ENCODE peak calls at places on chromosome 1, in nine cellular contexts. One of them, this sample, is unnamed.

GRCh38 chr1:226429051-226429461 is 21.2 kb upstream of the PARP1 start:
- DNase-seq in mammary epithelial cell: no peak
- DNase-seq in heart right ventricle: no peak
- DNase-seq in cardiac fibroblast: no peak
- DNase-seq in kidney: no peak
- DNase-seq in skeletal muscle cell: no peak
- DNase-seq in aorta: no peak
- DNase-seq in MM.1S: no peak
- DNase-seq in left ventricle myocardium inferior: no peak
- DNase-seq in this sample: peak; percentile 57

GRCh38 chr1:28374297-28374696 is 4.8 kb downstream of the PHACTR4 start:
- DNase-seq in mammary epithelial cell: peak; percentile 82
- DNase-seq in heart right ventricle: no peak
- DNase-seq in cardiac fibroblast: peak; percentile 62
- DNase-seq in kidney: no peak
- DNase-seq in skeletal muscle cell: no peak
- DNase-seq in aorta: no peak
- DNase-seq in MM.1S: no peak
- DNase-seq in left ventricle myocardium inferior: no peak
- DNase-seq in this sample: no peak

GRCh38 chr1:6497215-6497866 is 5.9 kb upstream of the PLEKHG5 start:
- DNase-seq in mammary epithelial cell: peak; percentile 63
- DNase-seq in heart right ventricle: peak; percentile 65
- DNase-seq in cardiac fibroblast: peak; percentile 40
- DNase-seq in kidney: peak; percentile 87
- DNase-seq in skeletal muscle cell: no peak
- DNase-seq in aorta: peak; percentile 78
- DNase-seq in MM.1S: peak; percentile 26
- DNase-seq in left ventricle myocardium inferior: peak; percentile 68
- DNase-seq in this sample: peak; percentile 30

GRCh38 chr1:99306056-99306455 is 41.8 kb downstream of the PLPPR4 start:
- DNase-seq in mammary epithelial cell: no peak
- DNase-seq in heart right ventricle: no peak
- DNase-seq in cardiac fibroblast: no peak
- DNase-seq in kidney: peak; percentile 29
- DNase-seq in skeletal muscle cell: no peak
- DNase-seq in aorta: no peak
- DNase-seq in MM.1S: no peak
- DNase-seq in left ventricle myocardium inferior: no peak
- DNase-seq in this sample: no peak

GRCh38 chr1:161351482-161351881 is 16.2 kb downstream of the CFAP126 start:
- DNase-seq in mammary epithelial cell: no peak
- DNase-seq in heart right ventricle: no peak
- DNase-seq in cardiac fibroblast: peak; percentile 12
- DNase-seq in kidney: no peak
- DNase-seq in skeletal muscle cell: no peak
- DNase-seq in aorta: no peak
- DNase-seq in MM.1S: no peak
- DNase-seq in left ventricle myocardium inferior: no peak
- DNase-seq in this sample: no peak

GRCh38 chr1:168631671-168632400 is 55.4 kb downstream of the XCL1 start:
- DNase-seq in mammary epithelial cell: no peak
- DNase-seq in heart right ventricle: no peak
- DNase-seq in cardiac fibroblast: no peak
- DNase-seq in kidney: no peak
- DNase-seq in skeletal muscle cell: no peak
- DNase-seq in aorta: no peak
- DNase-seq in MM.1S: no peak
- DNase-seq in left ventricle myocardium inferior: no peak
- DNase-seq in this sample: no peak

GRCh38 chr1:78254517-78254916 is 208.8 kb downstream of the GIPC2 start:
- DNase-seq in mammary epithelial cell: peak; percentile 89
- DNase-seq in heart right ventricle: no peak
- DNase-seq in cardiac fibroblast: peak; percentile 77
- DNase-seq in kidney: no peak
- DNase-seq in skeletal muscle cell: peak; percentile 79
- DNase-seq in aorta: no peak
- DNase-seq in MM.1S: no peak
- DNase-seq in left ventricle myocardium inferior: no peak
- DNase-seq in this sample: no peak

GRCh38 chr1:96309783-96310182 is 411.8 kb upstream of the PTBP2 start:
- DNase-seq in mammary epithelial cell: peak; percentile 81
- DNase-seq in heart right ventricle: no peak
- DNase-seq in cardiac fibroblast: peak; percentile 69
- DNase-seq in kidney: no peak
- DNase-seq in skeletal muscle cell: peak; percentile 77
- DNase-seq in aorta: no peak
- DNase-seq in MM.1S: no peak
- DNase-seq in left ventricle myocardium inferior: no peak
- DNase-seq in this sample: no peak

GRCh38 chr1:115717541-115717940 is 51.0 kb downstream of the CASQ2 start:
- DNase-seq in mammary epithelial cell: peak; percentile 30
- DNase-seq in heart right ventricle: no peak
- DNase-seq in cardiac fibroblast: peak; percentile 45
- DNase-seq in kidney: no peak
- DNase-seq in skeletal muscle cell: no peak
- DNase-seq in aorta: peak; percentile 54
- DNase-seq in MM.1S: peak; percentile 26
- DNase-seq in left ventricle myocardium inferior: no peak
- DNase-seq in this sample: peak; percentile 50

GRCh38 chr1:169849346-169850022 is 44.2 kb downstream of the SCYL3 start:
- DNase-seq in mammary epithelial cell: no peak
- DNase-seq in heart right ventricle: no peak
- DNase-seq in cardiac fibroblast: no peak
- DNase-seq in kidney: no peak
- DNase-seq in skeletal muscle cell: no peak
- DNase-seq in aorta: no peak
- DNase-seq in MM.1S: no peak
- DNase-seq in left ventricle myocardium inferior: no peak
- DNase-seq in this sample: no peak

GRCh38 chr1:53574621-53575020 is 115.4 kb downstream of the DMRTB1 start:
- DNase-seq in mammary epithelial cell: no peak
- DNase-seq in heart right ventricle: no peak
- DNase-seq in cardiac fibroblast: no peak
- DNase-seq in kidney: no peak
- DNase-seq in skeletal muscle cell: no peak
- DNase-seq in aorta: peak; percentile 20
- DNase-seq in MM.1S: no peak
- DNase-seq in left ventricle myocardium inferior: no peak
- DNase-seq in this sample: no peak

GRCh38 chr1:34977858-34978257 is 7.3 kb downstream of the TMEM35B start:
- DNase-seq in mammary epithelial cell: no peak
- DNase-seq in heart right ventricle: no peak
- DNase-seq in cardiac fibroblast: no peak
- DNase-seq in kidney: no peak
- DNase-seq in skeletal muscle cell: no peak
- DNase-seq in aorta: no peak
- DNase-seq in MM.1S: no peak
- DNase-seq in left ventricle myocardium inferior: no peak
- DNase-seq in this sample: no peak

GRCh38 chr1:25699501-25700089 is 83.0 kb downstream of the MAN1C1 start:
- DNase-seq in mammary epithelial cell: no peak
- DNase-seq in heart right ventricle: peak; percentile 61
- DNase-seq in cardiac fibroblast: no peak
- DNase-seq in kidney: no peak
- DNase-seq in skeletal muscle cell: no peak
- DNase-seq in aorta: no peak
- DNase-seq in MM.1S: no peak
- DNase-seq in left ventricle myocardium inferior: peak; percentile 66
- DNase-seq in this sample: no peak

GRCh38 chr1:203567596-203567995 is 59.0 kb upstream of the ATP2B4 start:
- DNase-seq in mammary epithelial cell: no peak
- DNase-seq in heart right ventricle: no peak
- DNase-seq in cardiac fibroblast: no peak
- DNase-seq in kidney: peak; percentile 11
- DNase-seq in skeletal muscle cell: no peak
- DNase-seq in aorta: no peak
- DNase-seq in MM.1S: no peak
- DNase-seq in left ventricle myocardium inferior: no peak
- DNase-seq in this sample: no peak

GRCh38 chr1:193807208-193807607 is 620.8 kb upstream of the B3GALT2 start:
- DNase-seq in mammary epithelial cell: no peak
- DNase-seq in heart right ventricle: no peak
- DNase-seq in cardiac fibroblast: no peak
- DNase-seq in kidney: no peak
- DNase-seq in skeletal muscle cell: no peak
- DNase-seq in aorta: no peak
- DNase-seq in MM.1S: no peak
- DNase-seq in left ventricle myocardium inferior: no peak
- DNase-seq in this sample: no peak

GRCh38 chr1:226728448-226728847 is 10.6 kb downstream of the ITPKB start:
- DNase-seq in mammary epithelial cell: no peak
- DNase-seq in heart right ventricle: no peak
- DNase-seq in cardiac fibroblast: no peak
- DNase-seq in kidney: no peak
- DNase-seq in skeletal muscle cell: no peak
- DNase-seq in aorta: no peak
- DNase-seq in MM.1S: no peak
- DNase-seq in left ventricle myocardium inferior: no peak
- DNase-seq in this sample: no peak

GRCh38 chr1:7250176-7250575 is 464.9 kb downstream of the CAMTA1 start:
- DNase-seq in mammary epithelial cell: no peak
- DNase-seq in heart right ventricle: no peak
- DNase-seq in cardiac fibroblast: no peak
- DNase-seq in kidney: no peak
- DNase-seq in skeletal muscle cell: no peak
- DNase-seq in aorta: no peak
- DNase-seq in MM.1S: no peak
- DNase-seq in left ventricle myocardium inferior: no peak
- DNase-seq in this sample: no peak

GRCh38 chr1:232786845-232787455 is 18.3 kb upstream of the MAP10 start:
- DNase-seq in mammary epithelial cell: no peak
- DNase-seq in heart right ventricle: no peak
- DNase-seq in cardiac fibroblast: no peak
- DNase-seq in kidney: no peak
- DNase-seq in skeletal muscle cell: no peak
- DNase-seq in aorta: no peak
- DNase-seq in MM.1S: no peak
- DNase-seq in left ventricle myocardium inferior: no peak
- DNase-seq in this sample: peak; percentile 81

GRCh38 chr1:112393634-112393976 is 2.4 kb upstream of the CTTNBP2NL start:
- DNase-seq in mammary epithelial cell: no peak
- DNase-seq in heart right ventricle: no peak
- DNase-seq in cardiac fibroblast: peak; percentile 82
- DNase-seq in kidney: no peak
- DNase-seq in skeletal muscle cell: no peak
- DNase-seq in aorta: peak; percentile 56
- DNase-seq in MM.1S: no peak
- DNase-seq in left ventricle myocardium inferior: no peak
- DNase-seq in this sample: no peak

GRCh38 chr1:38431669-38432376 is 385.2 kb upstream of the POU3F1 start:
- DNase-seq in mammary epithelial cell: no peak
- DNase-seq in heart right ventricle: no peak
- DNase-seq in cardiac fibroblast: no peak
- DNase-seq in kidney: no peak
- DNase-seq in skeletal muscle cell: no peak
- DNase-seq in aorta: no peak
- DNase-seq in MM.1S: no peak
- DNase-seq in left ventricle myocardium inferior: no peak
- DNase-seq in this sample: no peak
- H3K4me3 ChIP-seq in mammary epithelial cell: no peak overlapping the region
- H3K4me3 ChIP-seq in heart right ventricle: no peak overlapping the region
- H3K4me3 ChIP-seq in cardiac fibroblast: no peak overlapping the region
- H3K4me3 ChIP-seq in kidney: no peak overlapping the region
- H3K4me3 ChIP-seq in skeletal muscle cell: no peak overlapping the region
- H3K4me3 ChIP-seq in aorta: no peak overlapping the region
- H3K4me3 ChIP-seq in MM.1S: no peak overlapping the region
- H3K4me3 ChIP-seq in left ventricle myocardium inferior: no peak overlapping the region
- H3K4me3 ChIP-seq in this sample: no peak overlapping the region

DNA sequence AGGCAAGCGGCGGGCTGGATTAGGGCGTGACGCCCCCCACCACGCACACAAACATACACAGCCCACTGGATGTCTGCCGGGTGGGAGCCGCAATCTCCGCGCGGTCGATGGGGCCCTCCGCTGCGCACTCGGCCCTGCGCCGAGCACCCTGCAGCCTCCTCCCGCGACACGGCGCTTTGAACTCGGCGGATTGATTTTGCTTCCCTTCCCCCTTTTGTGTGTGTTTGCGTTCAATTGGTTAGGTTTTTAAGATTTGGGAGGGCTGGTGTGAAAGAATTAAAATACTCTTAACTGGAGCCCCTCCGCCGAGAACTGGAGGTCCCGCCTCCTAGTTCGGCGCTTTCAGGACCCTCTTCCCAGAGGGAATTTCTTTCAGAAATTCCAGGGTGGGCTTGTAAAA is 7.8 kb upstream of the BARHL2 start:
- DNase-seq in mammary epithelial cell: no peak
- DNase-seq in heart right ventricle: no peak
- DNase-seq in cardiac fibroblast: no peak
- DNase-seq in kidney: no peak
- DNase-seq in skeletal muscle cell: no peak
- DNase-seq in aorta: no peak
- DNase-seq in MM.1S: no peak
- DNase-seq in left ventricle myocardium inferior: no peak
- DNase-seq in this sample: no peak
- H3K4me3 ChIP-seq in mammary epithelial cell: no peak overlapping the region
- H3K4me3 ChIP-seq in heart right ventricle: peak overlapping the region; percentile 26
- H3K4me3 ChIP-seq in cardiac fibroblast: no peak overlapping the region
- H3K4me3 ChIP-seq in kidney: peak overlapping the region; percentile 13
- H3K4me3 ChIP-seq in skeletal muscle cell: peak overlapping the region; percentile 26
- H3K4me3 ChIP-seq in aorta: no peak overlapping the region
- H3K4me3 ChIP-seq in MM.1S: no peak overlapping the region
- H3K4me3 ChIP-seq in left ventricle myocardium inferior: peak overlapping the region; percentile 58
- H3K4me3 ChIP-seq in this sample: peak overlapping the region; percentile 41

DNA sequence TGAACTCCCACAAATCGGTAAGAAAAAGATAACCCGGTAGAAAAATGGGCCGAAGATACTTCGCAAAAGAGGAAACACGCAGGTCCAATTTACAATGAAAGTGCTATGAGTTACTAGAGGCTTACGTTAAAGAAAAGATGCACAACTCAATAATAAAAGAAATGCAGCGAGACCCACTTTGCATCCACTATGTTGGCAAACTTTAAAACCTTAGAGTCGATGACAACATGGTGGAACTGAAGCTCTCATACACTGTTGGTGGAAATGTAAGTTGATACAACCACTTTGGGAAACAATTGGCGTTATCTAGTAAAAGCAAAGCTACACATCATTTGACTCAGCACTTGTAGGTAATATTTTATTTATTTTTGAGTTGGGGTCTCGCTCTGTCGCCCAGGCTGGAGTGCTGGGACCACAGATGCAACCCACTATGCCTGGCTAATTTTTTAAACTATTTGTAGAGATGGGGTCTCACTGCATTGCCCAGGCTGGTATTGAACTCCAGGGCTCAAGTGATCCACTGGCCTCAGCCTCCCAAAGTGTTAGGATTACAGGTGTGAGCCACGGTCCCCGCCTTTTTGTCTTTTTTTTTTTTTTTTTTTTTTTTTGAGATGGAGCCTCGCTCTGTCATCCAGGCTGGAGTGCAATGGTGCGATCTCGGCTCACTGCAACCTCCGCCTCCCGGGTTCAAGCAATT is 696 bp upstream of the GPATCH3 start:
- DNase-seq in mammary epithelial cell: no peak
- DNase-seq in heart right ventricle: no peak
- DNase-seq in cardiac fibroblast: no peak
- DNase-seq in kidney: no peak
- DNase-seq in skeletal muscle cell: no peak
- DNase-seq in aorta: no peak
- DNase-seq in MM.1S: no peak
- DNase-seq in left ventricle myocardium inferior: no peak
- DNase-seq in this sample: no peak
- H3K4me3 ChIP-seq in mammary epithelial cell: peak overlapping the region; percentile 66
- H3K4me3 ChIP-seq in heart right ventricle: peak overlapping the region; percentile 58
- H3K4me3 ChIP-seq in cardiac fibroblast: peak overlapping the region; percentile 94
- H3K4me3 ChIP-seq in kidney: peak overlapping the region; percentile 81
- H3K4me3 ChIP-seq in skeletal muscle cell: peak overlapping the region; percentile 87
- H3K4me3 ChIP-seq in aorta: peak overlapping the region; percentile 69
- H3K4me3 ChIP-seq in MM.1S: peak overlapping the region; percentile 87
- H3K4me3 ChIP-seq in left ventricle myocardium inferior: peak overlapping the region; percentile 96
- H3K4me3 ChIP-seq in this sample: peak overlapping the region; percentile 88

GRCh38 chr1:1360511-1361169 is 2.3 kb upstream of the MXRA8 start:
- DNase-seq in mammary epithelial cell: peak; percentile 77
- DNase-seq in heart right ventricle: peak; percentile 68
- DNase-seq in cardiac fibroblast: peak; percentile 93
- DNase-seq in kidney: peak; percentile 93
- DNase-seq in skeletal muscle cell: peak; percentile 68
- DNase-seq in aorta: peak; percentile 93
- DNase-seq in MM.1S: no peak
- DNase-seq in left ventricle myocardium inferior: peak; percentile 65
- DNase-seq in this sample: no peak
- H3K4me3 ChIP-seq in mammary epithelial cell: no peak overlapping the region
- H3K4me3 ChIP-seq in heart right ventricle: no peak overlapping the region
- H3K4me3 ChIP-seq in cardiac fibroblast: no peak overlapping the region
- H3K4me3 ChIP-seq in kidney: no peak overlapping the region
- H3K4me3 ChIP-seq in skeletal muscle cell: no peak overlapping the region
- H3K4me3 ChIP-seq in aorta: no peak overlapping the region
- H3K4me3 ChIP-seq in MM.1S: no peak overlapping the region
- H3K4me3 ChIP-seq in left ventricle myocardium inferior: no peak overlapping the region
- H3K4me3 ChIP-seq in this sample: no peak overlapping the region